ENCODE peak calls at places on chromosomes 11 and 22, in four cellular contexts. L is stomach, B is AG04449, C is body of pancreas. W is an unnamed sample.

GRCh38 chr22:39434243-39434653 is 22.6 kb upstream of the MGAT3 start:
- DNase-seq in B (no peak), L (no peak), C (no peak), W (no peak)

GRCh38 chr22:43919106-43919965 is 4.3 kb upstream of the PNPLA3 start:
- DNase-seq in C (peak; percentile 56), L (peak; percentile 44), B (no peak), W (no peak)

GRCh38 chr22:48261048-48261621 is 1498.7 kb downstream of the TBC1D22A start:
- DNase-seq in C (no peak), L (no peak), B (no peak), W (no peak)

GRCh38 chr11:33377100-33377851 is 120.1 kb downstream of the HIPK3 start:
- DNase-seq in B (no peak), L (no peak), C (no peak), W (no peak)

GRCh38 chr22:49100764-49101163 is 726.9 kb downstream of the BRD1 start:
- DNase-seq in C (no peak), B (no peak), L (no peak), W (no peak)

GRCh38 chr11:75565221-75565814 is 3.3 kb downstream of the SERPINH1 start:
- DNase-seq in B (no peak), C (peak; percentile 42), L (no peak), W (peak; percentile 68)

GRCh38 chr11:15034687-15035267 is 38.6 kb upstream of the CALCB start:
- DNase-seq in C (no peak), L (no peak), B (no peak), W (no peak)

GRCh38 chr22:45064313-45065268 is 54.8 kb upstream of the PHF21B start:
- DNase-seq in C (no peak), L (no peak), B (peak; percentile 24), W (peak; percentile 5)

GRCh38 chr11:46490576-46491100 is 99.1 kb upstream of the CHRM4 start:
- DNase-seq in B (no peak), L (no peak), C (no peak), W (no peak)

GRCh38 chr11:128361451-128362020 is 225.8 kb downstream of the ETS1 start:
- DNase-seq in L (peak; percentile 51), C (peak; percentile 28), B (peak; percentile 34), W (peak; percentile 2)

GRCh38 chr11:16787035-16787744 is 48.7 kb downstream of the C11orf58 start:
- DNase-seq in L (no peak), C (no peak), B (no peak), W (no peak)

GRCh38 chr11:3123316-3123715 is 41.8 kb downstream of the OSBPL5 start:
- DNase-seq in L (no peak), C (peak; percentile 40), B (no peak), W (no peak)

GRCh38 chr11:119782021-119782420 is 53.0 kb upstream of the NECTIN1 start:
- DNase-seq in B (no peak), C (no peak), L (no peak), W (no peak)

GRCh38 chr22:19709063-19709769 is 5.1 kb upstream of the SEPTIN5 start:
- DNase-seq in B (no peak), L (no peak), C (no peak), W (no peak)

GRCh38 chr11:197741-198235 is 4.9 kb downstream of the SCGB1C1 start:
- DNase-seq in B (no peak), C (no peak), L (peak; percentile 17), W (no peak)

GRCh38 chr11:72584293-72584921 is 89.8 kb downstream of the PDE2A start:
- DNase-seq in C (peak; percentile 27), L (peak; percentile 48), B (no peak), W (no peak)

GRCh38 chr11:78187366-78188011 is 937 bp downstream of the KCTD21 start:
- DNase-seq in C (no peak), L (no peak), B (no peak), W (no peak)

GRCh38 chr11:128198206-128198605 is 389.2 kb downstream of the ETS1 start:
- DNase-seq in B (no peak), C (no peak), L (no peak), W (no peak)

GRCh38 chr11:122045181-122045586 is 70.8 kb downstream of the BLID start:
- DNase-seq in L (no peak), C (no peak), B (peak; percentile 85), W (no peak)

GRCh38 chr11:19777342-19778102 is 64.9 kb downstream of the NAV2 start:
- DNase-seq in L (no peak), C (peak; percentile 35), B (no peak), W (peak; percentile 45)

GRCh38 chr22:17569971-17570511 is 6.7 kb downstream of the SLC25A18 start:
- DNase-seq in B (no peak), L (no peak), C (no peak), W (no peak)

GRCh38 chr22:39522567-39523300 is 2.4 kb downstream of the ATF4 start:
- DNase-seq in B (no peak), C (peak; percentile 71), L (peak; percentile 56), W (peak; percentile 25)

GRCh38 chr22:28874816-28875320 is 8.5 kb upstream of the ZNRF3 start:
- DNase-seq in L (no peak), C (no peak), B (no peak), W (no peak)

GRCh38 chr22:49372530-49373288 is 455.0 kb downstream of the BRD1 start:
- DNase-seq in B (no peak), L (peak; percentile 19), C (no peak), W (peak; percentile 46)

GRCh38 chr11:117180661-117181585 is 2.4 kb downstream of the SIDT2 start:
- DNase-seq in C (peak; percentile 89), L (peak; percentile 87), B (no peak), W (peak; percentile 18)

GRCh38 chr11:1031121-1031899 is 5.2 kb downstream of the MUC6 start:
- DNase-seq in L (no peak), B (no peak), C (no peak), W (no peak)

GRCh38 chr11:70851308-70851707 is 401.1 kb downstream of the SHANK2 start:
- DNase-seq in C (no peak), L (no peak), B (no peak), W (no peak)

GRCh38 chr11:123404626-123405025 is 25.4 kb upstream of the GRAMD1B start:
- DNase-seq in B (no peak), C (no peak), L (no peak), W (no peak)

GRCh38 chr22:40406063-40406890 is 35.9 kb downstream of the SGSM3 start:
- DNase-seq in C (no peak), L (no peak), B (no peak), W (no peak)

GRCh38 chr11:46452918-46453517 is 61.4 kb upstream of the CHRM4 start:
- DNase-seq in L (no peak), B (no peak), C (no peak), W (no peak)

GRCh38 chr22:20993304-20994127 is 8.4 kb downstream of the THAP7 start:
- DNase-seq in B (no peak), C (no peak), L (no peak), W (no peak)
- TF ChIP-seq CTCF in B (no peak), C (no peak), L (no peak), W (no peak)

DNA sequence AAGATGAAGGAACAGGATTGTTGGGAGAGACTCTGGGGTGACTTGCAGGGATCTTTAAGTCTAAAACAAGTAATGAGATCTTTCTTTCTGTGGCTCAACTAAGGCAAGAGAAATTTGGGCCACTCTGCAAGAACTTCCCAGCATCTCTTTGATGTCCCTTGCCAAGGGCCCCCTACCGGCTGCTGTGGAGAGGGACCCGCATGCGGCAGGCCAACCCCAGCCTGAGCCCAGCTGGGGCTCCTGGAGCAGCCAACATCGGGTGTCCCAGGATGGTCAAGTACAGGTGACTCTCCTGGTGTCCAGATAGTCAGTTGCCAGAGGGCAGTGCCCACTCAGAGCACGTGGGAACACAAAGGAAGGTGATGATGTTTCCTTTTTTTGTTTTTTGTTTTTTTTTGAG is 363.2 kb downstream of the TBC1D22A start:
- DNase-seq in C (peak; percentile 8), B (no peak), L (no peak), W (no peak)
- TF ChIP-seq CTCF in C (no peak), B (peak; percentile 32), L (no peak), W (no peak)

GRCh38 chr11:9315078-9315688 is 790 bp upstream of the TMEM41B start:
- DNase-seq in C (peak; percentile 15), B (no peak), L (no peak), W (peak; percentile 4)
- TF ChIP-seq CTCF in C (no peak), B (no peak), L (no peak), W (no peak)

GRCh38 chr11:64241430-64242153 is 697 bp downstream of the FKBP2 start:
- DNase-seq in C (peak; percentile 100), L (peak; percentile 100), B (peak; percentile 93), W (peak; percentile 100)
- TF ChIP-seq CTCF in C (no peak), L (no peak), B (no peak), W (peak; percentile 12)

DNA sequence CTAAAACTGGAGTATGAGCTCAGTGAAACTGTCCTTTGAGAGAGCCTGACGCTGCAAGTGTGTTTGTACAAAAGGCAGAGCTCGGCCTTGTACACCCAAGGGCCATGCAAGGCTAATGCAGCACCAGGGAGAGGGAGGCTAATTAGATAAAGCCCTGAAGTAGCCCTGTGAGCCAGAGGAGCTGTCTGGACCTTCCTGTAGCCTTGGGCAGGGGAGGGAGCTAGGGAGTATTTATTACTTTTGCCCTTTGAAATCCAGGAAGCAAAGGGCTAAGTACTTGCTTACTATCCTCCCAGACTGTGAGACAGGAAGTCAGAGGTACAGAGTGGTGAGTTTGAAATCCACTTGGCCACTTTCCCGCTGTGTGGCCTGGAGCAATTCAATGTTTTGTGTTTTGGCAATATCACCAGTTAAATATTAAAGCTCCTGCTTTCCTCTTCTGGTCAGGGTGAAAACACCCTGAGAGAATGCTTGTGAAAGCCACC is 10.2 kb upstream of the LDHA start:
- DNase-seq in L (peak; percentile 63), C (peak; percentile 80), B (peak; percentile 65), W (peak; percentile 66)
- TF ChIP-seq CTCF in L (no peak), C (no peak), B (no peak), W (no peak)

DNA sequence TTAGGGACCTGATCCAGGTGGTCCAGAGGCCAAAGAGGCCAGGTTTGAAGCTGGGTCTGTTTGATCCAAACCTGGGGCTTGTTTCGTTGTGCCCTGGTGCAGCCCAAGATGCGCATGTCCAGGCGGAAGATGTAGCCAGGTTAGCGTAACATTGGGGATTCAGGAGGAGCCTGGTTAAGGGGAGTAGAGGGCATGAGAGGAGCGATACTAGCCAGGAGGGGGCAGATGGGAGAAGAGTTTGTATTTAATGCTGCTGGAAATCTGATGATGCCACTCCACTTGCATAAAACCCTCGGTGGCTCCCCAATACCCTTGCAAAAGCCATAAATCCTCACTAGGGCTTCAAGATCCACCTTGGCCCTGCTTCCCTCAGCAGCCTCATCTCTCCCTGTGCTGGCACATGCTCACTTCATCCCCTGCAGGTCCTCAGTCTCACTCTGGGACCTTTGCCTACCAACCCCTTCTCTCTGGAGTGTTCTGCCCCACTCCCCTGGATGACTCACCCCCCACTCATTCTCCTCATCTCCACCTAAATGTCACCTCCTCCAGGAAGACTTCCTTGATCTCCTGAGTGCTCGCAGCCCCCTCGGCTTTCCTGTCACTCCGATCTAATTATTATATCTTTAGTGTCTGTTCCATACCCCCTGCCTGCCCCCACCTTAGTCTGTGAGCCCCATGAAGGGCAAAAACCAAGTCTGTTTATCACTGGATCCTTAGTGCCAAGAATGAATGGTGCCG is 95.9 kb downstream of the MIAT start:
- DNase-seq in L (no peak), B (no peak), C (no peak), W (no peak)
- TF ChIP-seq CTCF in L (no peak), B (no peak), C (no peak), W (no peak)

W was measured in Calu3.